ENCODE peak calls at places on chromosomes 5 and 9, in eight cellular contexts. S is bronchial epithelial cell; G is A549; P is AG08396; J is HFFc6; B is endothelial cell; V is heart left ventricle; Z is CD8-positive, alpha-beta T cell. K is an unnamed sample.

GRCh38 chr9:124720429-124721108 is 50.5 kb downstream of the NR6A1 start:
- DNase-seq in Z (no peak), V (no peak), G (no peak), J (no peak), P (no peak), B (no peak), S (no peak), K (no peak)

GRCh38 chr9:14511452-14511851 is 181.8 kb downstream of the ZDHHC21 start:
- DNase-seq in P (no peak), Z (no peak), V (no peak), B (no peak), J (no peak), G (no peak), S (peak), K (no peak)

GRCh38 chr5:131488463-131488862 is 146.6 kb downstream of the RAPGEF6 start:
- DNase-seq in Z (no peak), J (no peak), V (no peak), B (no peak), P (no peak), G (no peak), S (no peak), K (no peak)

GRCh38 chr5:149217802-149218153 is 53.9 kb upstream of the AFAP1L1 start:
- DNase-seq in S (no peak), P (no peak), G (no peak), B (no peak), V (peak), Z (no peak), J (no peak), K (peak)

GRCh38 chr5:39520232-39520572 is 95.4 kb upstream of the DAB2 start:
- DNase-seq in J (peak), S (no peak), G (no peak), B (no peak), Z (no peak), P (peak), V (no peak), K (no peak)

GRCh38 chr9:38022995-38023394 is 46.0 kb downstream of the SHB start:
- DNase-seq in J (no peak), Z (no peak), G (no peak), B (no peak), V (no peak), P (no peak), S (no peak), K (peak)

GRCh38 chr9:93890436-93890935 is 64.7 kb downstream of the BARX1 start:
- DNase-seq in G (no peak), P (no peak), Z (no peak), B (no peak), J (no peak), S (no peak), V (no peak), K (no peak)

GRCh38 chr5:13251623-13252367 is 692.7 kb downstream of the DNAH5 start:
- DNase-seq in J (no peak), Z (no peak), P (no peak), V (peak), S (no peak), B (peak), G (no peak), K (no peak)

GRCh38 chr5:74386571-74387334 is 253.8 kb downstream of the ENC1 start:
- DNase-seq in J (peak), V (no peak), P (peak), Z (no peak), S (peak), G (no peak), B (no peak), K (no peak)

GRCh38 chr9:18255158-18255629 is 218.8 kb upstream of the ADAMTSL1 start:
- DNase-seq in B (peak), P (peak), Z (peak), V (peak), S (peak), J (peak), G (peak), K (peak)

GRCh38 chr5:15023846-15024245 is 152.3 kb upstream of the ANKH start:
- DNase-seq in S (peak), J (peak), Z (no peak), G (no peak), P (no peak), V (no peak), B (no peak), K (no peak)

GRCh38 chr9:22211588-22212360 is 202.7 kb upstream of the CDKN2B start:
- DNase-seq in B (no peak), J (peak), V (no peak), S (peak), G (peak), Z (no peak), P (peak), K (no peak)

GRCh38 chr5:159051431-159052281 is 48.1 kb downstream of the EBF1 start:
- DNase-seq in S (no peak), P (no peak), B (peak), Z (no peak), V (peak), J (no peak), G (no peak), K (peak)

GRCh38 chr5:68460147-68460760 is 244.7 kb downstream of the PIK3R1 start:
- DNase-seq in G (peak), B (peak), S (peak), P (peak), J (peak), Z (peak), V (no peak), K (no peak)

GRCh38 chr9:35749515-35750255 is 598 bp downstream of the RGP1 start:
- DNase-seq in B (peak), V (no peak), G (no peak), Z (peak), J (no peak), S (peak), P (no peak), K (peak)

GRCh38 chr9:69932901-69933300 is 110.7 kb upstream of the MAMDC2 start:
- DNase-seq in J (peak), B (no peak), G (peak), Z (no peak), V (no peak), P (no peak), S (peak), K (no peak)

GRCh38 chr9:109166771-109167601 is at the start of gene FRRS1L:
- DNase-seq in J (no peak), G (no peak), P (peak), Z (no peak), V (no peak), S (no peak), B (peak), K (no peak)

GRCh38 chr5:177509991-177510566 is 453 bp upstream of the DOK3 start:
- DNase-seq in B (no peak), V (no peak), S (no peak), P (no peak), G (no peak), Z (no peak), J (no peak), K (no peak)

GRCh38 chr5:152140391-152140790 is 215.7 kb upstream of the GLRA1 start:
- DNase-seq in G (no peak), P (no peak), J (no peak), V (no peak), S (no peak), B (no peak), Z (no peak), K (no peak)

GRCh38 chr9:80188579-80188978 is 616.8 kb downstream of the TLE4 start:
- DNase-seq in J (no peak), V (no peak), S (no peak), B (no peak), G (no peak), P (no peak), Z (no peak), K (no peak)

GRCh38 chr5:134125195-134126015 is 10.9 kb downstream of the TCF7 start:
- DNase-seq in J (peak), B (no peak), V (peak), P (peak), G (no peak), Z (no peak), S (peak), K (no peak)

GRCh38 chr5:167049043-167049663 is 1242.3 kb upstream of the WWC1 start:
- DNase-seq in V (peak), J (no peak), P (no peak), S (peak), G (peak), Z (no peak), B (peak), K (no peak)

GRCh38 chr5:131536849-131537448 is 98.1 kb downstream of the RAPGEF6 start:
- DNase-seq in B (no peak), G (no peak), Z (no peak), J (no peak), S (no peak), V (no peak), P (no peak), K (no peak)

GRCh38 chr9:14437336-14438231 is 123.6 kb upstream of the NFIB start:
- DNase-seq in G (no peak), Z (no peak), B (no peak), V (no peak), S (no peak), P (no peak), J (no peak), K (no peak)

GRCh38 chr5:368162-369084 is 46.9 kb downstream of the AHRR start:
- DNase-seq in S (no peak), P (peak), G (no peak), B (no peak), V (no peak), J (peak), Z (no peak), K (peak)

GRCh38 chr5:92836861-92837755 is 743.9 kb downstream of the NR2F1-AS1 start:
- DNase-seq in G (no peak), Z (no peak), S (no peak), V (no peak), P (peak), B (no peak), J (peak), K (no peak)

GRCh38 chr5:120806132-120806531 is 342.0 kb downstream of the PRR16 start:
- DNase-seq in S (no peak), Z (no peak), V (no peak), P (no peak), J (peak), B (no peak), G (no peak), K (no peak)

GRCh38 chr9:69919461-69920061 is 98.9 kb downstream of the CFAP95 start:
- DNase-seq in P (peak), V (no peak), J (peak), B (no peak), G (peak), S (peak), Z (no peak), K (no peak)

GRCh38 chr9:134593286-134593685 is 48.3 kb upstream of the COL5A1 start:
- DNase-seq in B (no peak), J (no peak), P (no peak), S (no peak), Z (no peak), V (no peak), G (no peak), K (no peak)

GRCh38 chr9:108412755-108413154 is 443.0 kb downstream of the ACTL7B start:
- DNase-seq in V (no peak), G (no peak), B (peak), Z (no peak), J (no peak), P (no peak), S (peak), K (no peak)

GRCh38 chr5:42057254-42057690 is 132.2 kb downstream of the FBXO4 start:
- DNase-seq in P (peak), B (peak), J (peak), G (peak), Z (peak), S (peak), V (no peak), K (no peak)

GRCh38 chr5:106417566-106417965 is 1253.2 kb downstream of the EFNA5 start:
- DNase-seq in Z (no peak), G (no peak), J (no peak), V (no peak), P (no peak), B (no peak), S (no peak), K (no peak)

GRCh38 chr9:14358523-14358922 is 44.6 kb upstream of the NFIB start:
- DNase-seq in P (no peak), J (no peak), B (no peak), S (peak), Z (no peak), G (no peak), V (no peak), K (no peak)

GRCh38 chr5:88544616-88545150 is 276.0 kb upstream of the TMEM161B start:
- DNase-seq in P (no peak), Z (no peak), S (no peak), G (no peak), V (no peak), B (no peak), J (no peak), K (no peak)

GRCh38 chr5:111134080-111134479 is 41.9 kb downstream of the WDR36 start:
- DNase-seq in S (no peak), J (no peak), G (no peak), Z (no peak), B (no peak), P (peak), V (no peak), K (no peak)

K was measured in lower lobe of right lung.